ENCODE peak calls at places on chromosomes 12 and 14, in ten cellular contexts. A is transverse colon, L is lower leg skin, N is A549, G is stomach, T is IMR-90, D is tibial nerve, S is testis, F is ovary, K is endothelial cell of umbilical vein. E is an unnamed sample.

GRCh38 chr14:96117101-96117897 is 78.1 kb downstream of the C14orf132 start:
- DNase-seq in A (no peak), L (peak), N (no peak), G (no peak), T (peak), D (no peak), S (no peak), F (no peak), K (no peak), E (no peak)

GRCh38 chr14:100839573-100840175 is 13.8 kb downstream of the MEG3 start:
- DNase-seq in A (no peak), L (no peak), N (no peak), G (no peak), T (no peak), D (no peak), S (no peak), F (no peak), K (no peak), E (no peak)

GRCh38 chr12:26971963-26972362 is 33.7 kb downstream of the FGFR1OP2 start:
- DNase-seq in A (no peak), L (no peak), N (no peak), G (no peak), T (no peak), D (no peak), S (no peak), F (no peak), K (no peak), E (no peak)

GRCh38 chr14:49962616-49963015 is 69.7 kb downstream of the ARF6 start:
- DNase-seq in A (peak), L (peak), N (no peak), G (peak), T (no peak), D (no peak), S (no peak), F (no peak), K (no peak), E (no peak)

GRCh38 chr12:121796855-121797751 is 3.6 kb upstream of the RHOF start:
- DNase-seq in A (peak), L (peak), N (peak), G (peak), T (peak), D (peak), S (peak), F (peak), K (peak), E (peak)

GRCh38 chr12:26513357-26514043 is 318.1 kb downstream of the SSPN start:
- DNase-seq in A (no peak), L (no peak), N (no peak), G (no peak), T (no peak), D (no peak), S (no peak), F (no peak), K (no peak), E (no peak)

GRCh38 chr12:108553799-108554198 is 7.2 kb downstream of the SART3 start:
- DNase-seq in A (no peak), L (no peak), N (no peak), G (no peak), T (no peak), D (no peak), S (no peak), F (no peak), K (no peak), E (no peak)

GRCh38 chr12:49301759-49302158 is 6.8 kb downstream of the PRPH start:
- DNase-seq in A (no peak), L (no peak), N (no peak), G (no peak), T (no peak), D (no peak), S (no peak), F (no peak), K (no peak), E (no peak)

GRCh38 chr14:61296707-61297502 is 15.8 kb upstream of the TMEM30B start:
- DNase-seq in A (no peak), L (no peak), N (peak), G (no peak), T (peak), D (no peak), S (no peak), F (no peak), K (peak), E (no peak)

GRCh38 chr12:12983420-12984035 is 16.5 kb downstream of the HEBP1 start:
- DNase-seq in A (no peak), L (no peak), N (peak), G (no peak), T (peak), D (no peak), S (peak), F (no peak), K (peak), E (no peak)

GRCh38 chr12:4281173-4281654 is 7.7 kb downstream of the CCND2 start:
- DNase-seq in A (peak), L (no peak), N (no peak), G (no peak), T (no peak), D (no peak), S (no peak), F (no peak), K (no peak), E (no peak)

GRCh38 chr12:4284306-4284705 is 10.7 kb downstream of the CCND2 start:
- DNase-seq in A (no peak), L (no peak), N (no peak), G (no peak), T (no peak), D (no peak), S (no peak), F (no peak), K (no peak), E (no peak)

GRCh38 chr12:4283512-4284255 is 10.1 kb downstream of the CCND2 start:
- DNase-seq in A (no peak), L (no peak), N (no peak), G (no peak), T (no peak), D (no peak), S (no peak), F (no peak), K (no peak), E (no peak)

GRCh38 chr12:4282103-4282891 is 8.7 kb downstream of the CCND2 start:
- DNase-seq in A (no peak), L (no peak), N (no peak), G (no peak), T (no peak), D (no peak), S (no peak), F (no peak), K (no peak), E (no peak)

GRCh38 chr12:4282892-4283511 is 9.4 kb downstream of the CCND2 start:
- DNase-seq in A (no peak), L (no peak), N (no peak), G (no peak), T (no peak), D (no peak), S (no peak), F (no peak), K (no peak), E (no peak)
- TF ChIP-seq CTCF in A (no peak), L (no peak), N (no peak), G (no peak), T (no peak), D (no peak), S (no peak), F (no peak), K (no peak), E (no peak)

GRCh38 chr12:52224154-52224553 is 8.9 kb upstream of the KRT7 start:
- DNase-seq in A (no peak), L (no peak), N (no peak), G (no peak), T (peak), D (no peak), S (no peak), F (no peak), K (no peak), E (no peak)

GRCh38 chr12:52222692-52223091 is 10.4 kb upstream of the KRT7 start:
- DNase-seq in A (no peak), L (peak), N (no peak), G (no peak), T (no peak), D (no peak), S (no peak), F (no peak), K (no peak), E (no peak)

GRCh38 chr12:52225752-52226151 is 7.3 kb upstream of the KRT7 start:
- DNase-seq in A (no peak), L (peak), N (no peak), G (no peak), T (no peak), D (no peak), S (no peak), F (no peak), K (no peak), E (no peak)

GRCh38 chr12:52221912-52222457 is 11.1 kb upstream of the KRT7 start:
- DNase-seq in A (peak), L (peak), N (no peak), G (peak), T (peak), D (no peak), S (peak), F (no peak), K (peak), E (peak)

GRCh38 chr12:52223411-52224039 is 9.5 kb upstream of the KRT7 start:
- DNase-seq in A (no peak), L (peak), N (no peak), G (no peak), T (peak), D (no peak), S (no peak), F (no peak), K (no peak), E (no peak)
- TF ChIP-seq POLR2A in A (no peak), L (no peak), N (no peak), G (no peak), T (no peak), D (no peak), S (no peak), F (no peak), K (no peak), E (no peak)

DNA sequence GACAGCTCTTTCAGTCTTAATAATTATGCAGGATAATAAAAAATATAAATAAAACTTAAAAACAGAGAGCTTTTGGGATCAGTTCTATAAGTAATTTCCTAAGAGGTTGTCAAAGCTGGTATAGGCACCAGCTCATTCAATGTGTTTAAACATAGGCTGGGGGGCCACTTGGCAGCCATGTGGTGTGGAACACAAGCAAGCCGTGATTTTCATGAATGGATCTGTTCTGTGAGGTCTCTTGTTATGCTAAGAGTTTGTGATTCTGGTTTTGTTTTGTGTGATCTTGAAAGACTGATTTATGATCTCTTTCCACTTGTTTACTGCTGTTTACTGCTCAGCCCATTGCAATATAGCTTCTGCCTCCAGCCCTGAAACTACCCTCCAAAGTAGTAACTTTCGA is 240.9 kb downstream of the FBXL14 start:
- DNase-seq in A (no peak), L (no peak), N (no peak), G (no peak), T (no peak), D (no peak), S (no peak), F (no peak), K (no peak), E (no peak)
- H3K4me3 ChIP-seq in A (no peak), L (no peak), N (no peak), G (no peak), T (no peak), D (no peak), S (no peak), F (no peak), K (no peak), E (no peak)

DNA sequence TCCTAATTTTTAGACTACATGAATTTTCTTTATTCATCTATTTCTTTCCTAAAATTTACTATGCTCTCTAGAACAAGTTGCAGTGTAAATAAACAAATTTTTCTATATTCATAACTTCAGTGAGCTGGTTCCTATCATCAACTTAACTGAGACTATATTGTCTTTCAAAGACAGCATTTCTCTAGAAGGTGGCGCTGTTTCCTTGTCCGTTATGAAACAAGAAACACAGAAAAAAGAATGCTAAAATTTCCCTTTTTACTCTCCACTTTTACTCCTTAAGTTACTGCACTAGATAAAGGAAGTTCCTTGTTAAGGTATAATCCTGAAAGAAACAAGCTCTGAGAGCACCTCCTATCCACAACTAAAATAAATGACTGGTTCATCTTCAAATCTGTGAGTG is 8.2 kb upstream of the CLEC2A start:
- DNase-seq in A (no peak), L (no peak), N (no peak), G (no peak), T (peak), D (no peak), S (no peak), F (no peak), K (peak), E (no peak)
- TF ChIP-seq CTCF in A (no peak), L (no peak), N (peak), G (no peak), T (peak), D (no peak), S (no peak), F (no peak), K (peak), E (no peak)

GRCh38 chr12:124916370-124917134 is 2.1 kb upstream of the UBC start:
- DNase-seq in A (peak), L (peak), N (no peak), G (peak), T (peak), D (peak), S (peak), F (no peak), K (peak), E (peak)
- TF ChIP-seq POLR2A in A (peak), L (peak), N (no peak), G (peak), T (no peak), D (peak), S (no peak), F (no peak), K (no peak), E (no peak)

DNA sequence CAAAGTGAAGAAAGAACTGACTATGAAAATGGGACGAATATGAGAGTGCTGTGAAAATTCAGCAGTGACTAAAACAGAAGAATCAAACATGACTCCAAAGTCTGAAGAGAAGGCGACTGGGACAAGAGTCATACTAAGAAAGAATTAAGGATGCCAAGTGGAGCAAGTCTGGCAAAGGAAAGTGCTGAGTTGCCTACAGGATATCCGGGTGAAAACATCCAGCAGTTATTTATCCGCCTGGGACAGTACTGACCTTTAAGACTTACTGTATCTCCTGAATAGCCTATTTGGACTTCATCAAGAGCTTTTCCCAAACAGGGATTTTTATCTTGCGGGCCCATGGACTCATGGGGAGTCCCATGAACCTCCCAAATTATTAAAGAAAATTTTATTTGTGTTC is 41.1 kb downstream of the KICS2 start:
- DNase-seq in A (no peak), L (no peak), N (no peak), G (no peak), T (peak), D (no peak), S (no peak), F (no peak), K (peak), E (no peak)
- H3K4me3 ChIP-seq in A (no peak), L (no peak), N (peak), G (no peak), T (no peak), D (no peak), S (no peak), F (no peak), K (peak), E (no peak)

GRCh38 chr12:3746758-3747157 is 6.2 kb downstream of the CRACR2A start:
- DNase-seq in A (no peak), L (peak), N (no peak), G (no peak), T (no peak), D (no peak), S (no peak), F (no peak), K (no peak), E (no peak)

GRCh38 chr12:3743803-3744202 is 9.1 kb downstream of the CRACR2A start:
- DNase-seq in A (no peak), L (peak), N (no peak), G (no peak), T (no peak), D (no peak), S (no peak), F (no peak), K (no peak), E (no peak)

GRCh38 chr12:3745152-3745551 is 7.8 kb downstream of the CRACR2A start:
- DNase-seq in A (no peak), L (peak), N (no peak), G (no peak), T (no peak), D (no peak), S (no peak), F (no peak), K (no peak), E (no peak)

GRCh38 chr12:3741882-3742672 is 10.8 kb downstream of the CRACR2A start:
- DNase-seq in A (no peak), L (peak), N (no peak), G (no peak), T (no peak), D (no peak), S (no peak), F (no peak), K (no peak), E (no peak)

GRCh38 chr12:3744216-3744883 is 8.6 kb downstream of the CRACR2A start:
- DNase-seq in A (no peak), L (peak), N (no peak), G (no peak), T (no peak), D (no peak), S (no peak), F (no peak), K (no peak), E (no peak)
- TF ChIP-seq CTCF in A (no peak), L (no peak), N (no peak), G (no peak), T (no peak), D (no peak), S (no peak), F (no peak), K (no peak), E (no peak)

GRCh38 chr12:57229634-57230380 is at the start of gene SHMT2:
- DNase-seq in A (peak), L (peak), N (peak), G (peak), T (peak), D (peak), S (peak), F (peak), K (peak), E (peak)
- TF ChIP-seq POLR2A in A (peak), L (no peak), N (peak), G (no peak), T (peak), D (peak), S (no peak), F (peak), K (peak), E (no peak)

DNA sequence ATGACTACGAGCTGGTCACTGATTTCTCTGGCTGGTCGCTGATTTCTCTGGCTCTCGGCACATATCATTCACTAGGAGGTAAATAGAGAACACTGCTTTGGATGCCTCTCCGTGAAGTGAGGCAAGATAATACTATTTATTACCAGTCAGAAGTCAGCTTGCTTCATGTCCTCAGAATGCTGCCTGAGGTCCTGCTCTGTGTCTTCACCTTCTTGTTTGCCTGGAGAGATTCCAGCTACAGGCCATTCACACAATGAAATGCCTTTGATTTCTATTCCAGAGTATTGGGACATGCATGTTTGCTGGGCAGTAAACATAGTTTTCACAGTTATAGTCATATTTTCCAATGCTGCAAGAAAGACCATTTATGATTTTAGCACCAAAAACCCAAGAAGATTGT is 106.7 kb downstream of the AEBP2 start:
- DNase-seq in A (no peak), L (no peak), N (no peak), G (no peak), T (no peak), D (peak), S (no peak), F (no peak), K (peak), E (no peak)
- H3K4me3 ChIP-seq in A (no peak), L (no peak), N (no peak), G (no peak), T (no peak), D (no peak), S (no peak), F (no peak), K (peak), E (no peak)

DNA sequence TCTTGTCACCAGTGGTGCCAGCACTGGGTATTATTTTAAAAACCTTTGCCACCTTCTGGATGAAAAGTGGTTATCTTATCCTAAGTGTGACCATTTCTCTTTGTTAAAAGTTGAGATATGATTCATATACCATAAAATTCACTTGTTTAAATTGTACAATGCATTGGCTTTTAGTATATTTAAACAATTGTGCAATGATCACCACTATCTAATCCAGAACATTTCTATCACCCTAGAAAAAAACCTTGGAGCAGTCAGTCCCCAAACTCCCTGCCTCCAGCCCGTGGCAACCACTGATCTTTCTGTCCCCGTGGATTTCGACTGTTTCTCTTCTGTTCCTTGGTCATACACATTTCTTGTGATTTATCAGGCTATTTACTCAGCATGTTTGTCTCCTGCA is 28.3 kb downstream of the SH2B3 start:
- DNase-seq in A (no peak), L (no peak), N (no peak), G (no peak), T (peak), D (no peak), S (no peak), F (no peak), K (no peak), E (no peak)
- TF ChIP-seq CTCF in A (no peak), L (no peak), N (no peak), G (no peak), T (no peak), D (no peak), S (no peak), F (no peak), K (no peak), E (no peak)